ENCODE peak calls at places on chromosomes 4 and X, in six cellular contexts. A, B, D, E, J and Q are unnamed samples. For H3K4me1, the result is how much of the 10 kb centered on the place peaks cover.

GRCh38 chrX:48852857-48853256 is 17.4 kb upstream of the PCSK1N start:
- DNase-seq in D (no peak), J (no peak), B (no peak), A (no peak), E (no peak), Q (no peak)

GRCh38 chr4:206054-206453 is 81.8 kb downstream of the ZNF718 start:
- DNase-seq in J (no peak), B (no peak), D (no peak), A (no peak), E (no peak), Q (no peak)

GRCh38 chrX:39296472-39296871 is 495.2 kb downstream of the MID1IP1 start:
- DNase-seq in J (no peak), E (no peak), D (no peak), B (no peak), A (no peak), Q (no peak)

GRCh38 chrX:19760841-19761512 is 126.4 kb downstream of the SH3KBP1 start:
- DNase-seq in J (no peak), A (no peak), B (no peak), D (no peak), E (no peak), Q (no peak)

GRCh38 chr4:156825074-156825473 is 146.5 kb downstream of the PDGFC start:
- DNase-seq in J (no peak), D (no peak), A (no peak), B (no peak), E (no peak), Q (no peak)

GRCh38 chr4:109295081-109295480 is 7.4 kb downstream of the COL25A1 start:
- DNase-seq in J (no peak), B (no peak), D (no peak), A (no peak), E (no peak), Q (no peak)

GRCh38 chrX:44042731-44043130 is 69.5 kb upstream of the NDP start:
- DNase-seq in E (no peak), B (no peak), A (no peak), D (no peak), J (no peak), Q (no peak)

GRCh38 chr4:90904018-90904417 is 776.8 kb downstream of the CCSER1 start:
- DNase-seq in J (no peak), A (no peak), D (no peak), B (no peak), E (no peak), Q (no peak)

GRCh38 chrX:113400193-113400704 is 559.6 kb upstream of the AMOT start:
- DNase-seq in D (peak), E (no peak), A (peak), J (no peak), B (no peak), Q (no peak)

GRCh38 chr4:10312568-10312967 is 144.7 kb downstream of the ZNF518B start:
- DNase-seq in B (no peak), D (no peak), E (no peak), J (no peak), A (no peak), Q (no peak)

GRCh38 chr4:73684097-73684496 is 56.3 kb upstream of the CXCL8 start:
- DNase-seq in A (no peak), D (no peak), B (no peak), J (no peak), E (no peak), Q (no peak)

GRCh38 chrX:5965406-5965805 is 263.3 kb downstream of the NLGN4X start:
- DNase-seq in D (no peak), B (no peak), E (no peak), A (no peak), J (no peak), Q (no peak)

GRCh38 chr4:94905511-94905910 is 147.8 kb downstream of the BMPR1B start:
- DNase-seq in B (no peak), D (no peak), E (no peak), A (no peak), J (no peak), Q (no peak)

GRCh38 chr4:165489786-165490185 is 111.0 kb downstream of the CPE start:
- DNase-seq in E (no peak), B (no peak), A (no peak), J (no peak), D (peak), Q (no peak)

GRCh38 chrX:130173190-130173895 is 1.6 kb downstream of the RAB33A start:
- DNase-seq in D (peak), A (no peak), E (peak), B (no peak), J (no peak), Q (peak)

GRCh38 chrX:111829345-111829744 is 46.6 kb upstream of the TRPC5OS start:
- DNase-seq in E (no peak), D (no peak), A (no peak), J (no peak), B (no peak), Q (no peak)

GRCh38 chr4:111806331-111806730 is 338.9 kb upstream of the FAM241A start:
- DNase-seq in B (no peak), D (no peak), E (no peak), J (no peak), A (no peak), Q (no peak)

GRCh38 chrX:20217906-20218305 is 48.8 kb downstream of the RPS6KA3 start:
- DNase-seq in A (no peak), J (no peak), B (no peak), E (no peak), D (no peak), Q (no peak)

GRCh38 chrX:56782791-56783449 is 53.9 kb downstream of the NBDY start:
- DNase-seq in J (no peak), D (no peak), A (no peak), B (no peak), E (no peak), Q (no peak)

GRCh38 chrX:15714529-15714928 is 23.5 kb upstream of the CA5B start:
- DNase-seq in A (no peak), E (no peak), B (no peak), J (no peak), D (no peak), Q (no peak)

GRCh38 chrX:51496501-51497291 is at the start of gene NUDT11:
- DNase-seq in D (peak), B (peak), A (peak), J (peak), E (peak), Q (peak)

GRCh38 chrX:140664939-140665338 is 44.6 kb upstream of the LINC00632 start:
- DNase-seq in D (peak), A (no peak), E (no peak), B (no peak), J (no peak), Q (no peak)

GRCh38 chrX:15336023-15336413 is 695 bp upstream of the PIGA start:
- DNase-seq in B (no peak), D (peak), A (no peak), E (peak), J (peak), Q (peak)

GRCh38 chr4:138868562-138868961 is 147.0 kb upstream of the NOCT start:
- DNase-seq in J (no peak), D (no peak), E (no peak), A (no peak), B (no peak), Q (no peak)

GRCh38 chr4:54255881-54256280 is 26.8 kb downstream of the PDGFRA start:
- DNase-seq in E (no peak), B (no peak), A (no peak), J (no peak), D (peak), Q (no peak)

GRCh38 chr4:127143460-127144190 is 489.1 kb upstream of the INTU start:
- DNase-seq in E (no peak), A (no peak), D (peak), B (no peak), J (no peak), Q (no peak)

GRCh38 chrX:21487832-21488231 is 113.6 kb downstream of the CNKSR2 start:
- DNase-seq in E (no peak), D (no peak), J (no peak), B (no peak), A (no peak), Q (no peak)

GRCh38 chrX:117092641-117093040 is 629.9 kb upstream of the CT83 start:
- DNase-seq in A (no peak), D (no peak), E (no peak), J (no peak), B (no peak), Q (no peak)

GRCh38 chrX:51332188-51332942 is at the start of gene NUDT10:
- DNase-seq in B (no peak), J (peak), E (peak), D (peak), A (peak), Q (no peak)

GRCh38 chrX:96752776-96753175 is 68.1 kb downstream of the DIAPH2 start:
- DNase-seq in E (no peak), B (no peak), J (peak), D (no peak), A (no peak), Q (no peak)

GRCh38 chr4:153211986-153212720 is 7.9 kb downstream of the TRIM2 start:
- DNase-seq in A (no peak), B (no peak), J (no peak), D (peak), E (no peak), Q (no peak)

GRCh38 chr4:159428293-159428692 is 325.4 kb downstream of the RAPGEF2 start:
- DNase-seq in A (no peak), D (no peak), B (no peak), E (no peak), J (no peak), Q (no peak)

GRCh38 chrX:9884031-9884779 is 83.0 kb upstream of the CLDN34 start:
- DNase-seq in E (no peak), A (no peak), B (no peak), D (no peak), J (no peak), Q (no peak)

GRCh38 chrX:153642655-153643430 is 4.2 kb upstream of the DUSP9 start:
- DNase-seq in J (no peak), D (no peak), A (no peak), B (no peak), E (peak), Q (no peak)

GRCh38 chr4:111945014-111945413 is 200.2 kb upstream of the FAM241A start:
- DNase-seq in B (no peak), D (peak), E (no peak), A (no peak), J (no peak), Q (no peak)

GRCh38 chrX:120759685-120760084 is 116.0 kb downstream of the CT47B1 start:
- DNase-seq in A (no peak), J (no peak), D (no peak), B (no peak), E (no peak), Q (no peak)
- H3K4me1 ChIP-seq in A (under half), J (under half), D (under half), B (under half), E (under half), Q (under half)

GRCh38 chr4:7857993-7858392 is 81.7 kb downstream of the AFAP1 start:
- DNase-seq in E (no peak), A (no peak), B (no peak), D (no peak), J (no peak), Q (no peak)
- H3K4me1 ChIP-seq in E (under half), A (under half), B (under half), D (half or more), J (under half), Q (under half)

DNA sequence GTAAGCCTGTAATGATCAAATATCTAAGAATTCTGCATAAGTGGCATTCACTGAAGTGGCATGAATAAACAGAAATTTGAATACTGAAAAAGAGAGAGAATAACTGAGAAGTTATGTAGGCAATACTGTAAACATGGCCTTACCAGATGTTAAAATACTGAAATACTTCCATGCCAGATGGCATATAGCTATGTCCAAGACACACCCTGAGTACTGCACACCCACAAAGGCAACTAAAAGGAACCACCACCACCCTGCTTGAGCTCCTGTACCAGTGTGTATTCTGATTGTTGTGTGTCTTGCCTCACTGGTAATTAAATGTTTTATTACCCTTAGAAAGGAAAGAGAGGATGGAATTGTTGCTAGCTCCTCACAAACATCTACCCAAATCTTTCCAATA is 192.1 kb downstream of the ADAMTS3 start:
- DNase-seq in E (no peak), J (no peak), A (no peak), D (peak), B (no peak), Q (no peak)
- H3K4me1 ChIP-seq in E (under half), J (under half), A (under half), D (under half), B (under half), Q (under half)

DNA sequence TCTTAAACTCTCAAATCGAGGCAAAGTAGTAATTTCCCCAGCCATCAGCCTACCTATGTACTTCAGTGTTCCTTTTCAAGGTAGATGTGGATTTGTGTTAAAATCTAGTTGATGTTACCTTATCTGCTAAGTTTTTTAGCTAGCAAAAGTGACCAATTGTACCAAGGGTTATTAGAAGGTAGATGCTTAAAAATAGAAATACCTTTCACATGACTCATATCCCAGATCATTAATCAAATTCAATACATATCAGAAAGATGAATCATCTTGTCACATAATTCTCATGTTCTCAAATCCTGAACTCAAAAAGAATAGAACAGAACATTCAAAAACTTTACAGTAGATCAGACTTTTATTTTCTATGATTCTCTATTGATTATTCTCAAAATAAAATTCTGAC is 3.5 kb downstream of the ENAM start:
- DNase-seq in A (no peak), J (no peak), B (no peak), E (no peak), D (peak), Q (no peak)
- H3K4me1 ChIP-seq in A (under half), J (under half), B (under half), E (under half), D (under half), Q (under half)

GRCh38 chr4:183107891-183108459 is 8.9 kb downstream of the WWC2 start:
- DNase-seq in J (no peak), D (no peak), B (no peak), E (no peak), A (no peak), Q (no peak)
- H3K4me1 ChIP-seq in J (under half), D (under half), B (under half), E (under half), A (under half), Q (under half)

DNA sequence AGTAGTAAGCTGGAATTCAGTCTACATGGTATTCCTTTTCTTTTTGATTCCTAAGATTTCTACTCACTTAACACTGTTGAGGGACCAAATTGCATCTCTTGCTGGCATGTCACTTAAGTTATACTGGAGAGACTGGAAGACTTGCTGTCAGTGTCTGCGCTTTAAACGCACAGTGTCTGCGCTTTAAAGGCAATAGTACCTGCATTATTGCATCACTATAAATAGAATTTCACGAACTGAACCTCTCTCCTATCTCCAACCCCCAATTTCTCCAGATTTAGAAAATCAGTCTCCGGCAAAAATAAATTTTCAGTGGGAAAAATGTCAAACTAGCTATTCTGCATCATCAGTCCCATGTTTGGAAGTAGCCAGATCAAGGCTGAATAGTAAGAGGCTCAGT is 21.2 kb downstream of the SMAD1 start:
- DNase-seq in A (no peak), J (no peak), E (no peak), D (no peak), B (no peak), Q (no peak)
- H3K4me1 ChIP-seq in A (under half), J (under half), E (under half), D (under half), B (half or more), Q (under half)

GRCh38 chr4:158162637-158163036 is 10.2 kb downstream of the GASK1B start:
- DNase-seq in D (no peak), E (no peak), J (no peak), A (no peak), B (no peak), Q (no peak)
- H3K4me1 ChIP-seq in D (half or more), E (under half), J (under half), A (under half), B (under half), Q (under half)

GRCh38 chrX:107716816-107717700 is 58.5 kb downstream of the TSC22D3 start:
- DNase-seq in E (peak), B (peak), J (peak), A (no peak), D (peak), Q (peak)
- H3K4me1 ChIP-seq in E (under half), B (under half), J (under half), A (under half), D (under half), Q (under half)